ENCODE peak calls at places on chromosomes 6 and 20, in nine cellular contexts. One of them, this sample, is unnamed.

GRCh38 chr20:57601737-57602136 is 18.5 kb downstream of the ZBP1 start:
- DNase-seq in stimulated activated CD4-positive, alpha-beta T cell treated with anti-CD3 and anti-CD28 coated beads, Interleukin-1b, Interleukin-23, amount 100 ng/mL, for 24 hours: no peak
- DNase-seq in lower leg skin: no peak
- DNase-seq in amniotic epithelial cell: no peak
- DNase-seq in naive thymus-derived CD4-positive, alpha-beta T cell: no peak
- DNase-seq in GM13977: no peak
- DNase-seq in NCI-H524 treated with DMSO at 0.1 percent for 48 hours: no peak
- DNase-seq in psoas muscle: peak; percentile 15
- DNase-seq in ELR: no peak
- DNase-seq in this sample: no peak

GRCh38 chr20:41365785-41366545 is 653 bp downstream of the EMILIN3 start:
- DNase-seq in NCI-H524 treated with DMSO at 0.1 percent for 48 hours: no peak
- DNase-seq in amniotic epithelial cell: no peak
- DNase-seq in ELR: no peak
- DNase-seq in naive thymus-derived CD4-positive, alpha-beta T cell: no peak
- DNase-seq in psoas muscle: no peak
- DNase-seq in stimulated activated CD4-positive, alpha-beta T cell treated with anti-CD3 and anti-CD28 coated beads, Interleukin-1b, Interleukin-23, amount 100 ng/mL, for 24 hours: no peak
- DNase-seq in lower leg skin: no peak
- DNase-seq in GM13977: no peak
- DNase-seq in this sample: peak; percentile 29

GRCh38 chr6:31952140-31952805 is 6.4 kb downstream of the CFB start:
- DNase-seq in lower leg skin: no peak
- DNase-seq in stimulated activated CD4-positive, alpha-beta T cell treated with anti-CD3 and anti-CD28 coated beads, Interleukin-1b, Interleukin-23, amount 100 ng/mL, for 24 hours: no peak
- DNase-seq in amniotic epithelial cell: peak; percentile 55
- DNase-seq in NCI-H524 treated with DMSO at 0.1 percent for 48 hours: no peak
- DNase-seq in GM13977: no peak
- DNase-seq in ELR: peak; percentile 78
- DNase-seq in psoas muscle: peak; percentile 79
- DNase-seq in naive thymus-derived CD4-positive, alpha-beta T cell: no peak
- DNase-seq in this sample: peak; percentile 62

GRCh38 chr6:6803180-6803978 is 214.9 kb downstream of the LY86 start:
- DNase-seq in NCI-H524 treated with DMSO at 0.1 percent for 48 hours: no peak
- DNase-seq in lower leg skin: peak; percentile 92
- DNase-seq in amniotic epithelial cell: no peak
- DNase-seq in GM13977: peak; percentile 66
- DNase-seq in stimulated activated CD4-positive, alpha-beta T cell treated with anti-CD3 and anti-CD28 coated beads, Interleukin-1b, Interleukin-23, amount 100 ng/mL, for 24 hours: no peak
- DNase-seq in psoas muscle: no peak
- DNase-seq in ELR: no peak
- DNase-seq in naive thymus-derived CD4-positive, alpha-beta T cell: no peak
- DNase-seq in this sample: no peak

GRCh38 chr6:69155467-69155866 is 520.4 kb downstream of the ADGRB3 start:
- DNase-seq in NCI-H524 treated with DMSO at 0.1 percent for 48 hours: no peak
- DNase-seq in amniotic epithelial cell: no peak
- DNase-seq in lower leg skin: no peak
- DNase-seq in GM13977: no peak
- DNase-seq in naive thymus-derived CD4-positive, alpha-beta T cell: no peak
- DNase-seq in stimulated activated CD4-positive, alpha-beta T cell treated with anti-CD3 and anti-CD28 coated beads, Interleukin-1b, Interleukin-23, amount 100 ng/mL, for 24 hours: no peak
- DNase-seq in psoas muscle: no peak
- DNase-seq in ELR: peak; percentile 26
- DNase-seq in this sample: no peak

GRCh38 chr20:58746551-58747399 is 54.2 kb downstream of the NPEPL1 start:
- DNase-seq in GM13977: no peak
- DNase-seq in naive thymus-derived CD4-positive, alpha-beta T cell: no peak
- DNase-seq in psoas muscle: no peak
- DNase-seq in amniotic epithelial cell: peak; percentile 1
- DNase-seq in ELR: no peak
- DNase-seq in NCI-H524 treated with DMSO at 0.1 percent for 48 hours: no peak
- DNase-seq in stimulated activated CD4-positive, alpha-beta T cell treated with anti-CD3 and anti-CD28 coated beads, Interleukin-1b, Interleukin-23, amount 100 ng/mL, for 24 hours: no peak
- DNase-seq in lower leg skin: peak; percentile 43
- DNase-seq in this sample: no peak

GRCh38 chr6:113825776-113826175 is 31.4 kb upstream of the MARCKS start:
- DNase-seq in GM13977: no peak
- DNase-seq in psoas muscle: peak; percentile 91
- DNase-seq in amniotic epithelial cell: peak; percentile 45
- DNase-seq in naive thymus-derived CD4-positive, alpha-beta T cell: no peak
- DNase-seq in ELR: peak; percentile 4
- DNase-seq in stimulated activated CD4-positive, alpha-beta T cell treated with anti-CD3 and anti-CD28 coated beads, Interleukin-1b, Interleukin-23, amount 100 ng/mL, for 24 hours: no peak
- DNase-seq in NCI-H524 treated with DMSO at 0.1 percent for 48 hours: peak; percentile 28
- DNase-seq in lower leg skin: peak; percentile 94
- DNase-seq in this sample: peak; percentile 28

GRCh38 chr6:2378891-2379652 is 133.7 kb upstream of the GMDS start:
- DNase-seq in naive thymus-derived CD4-positive, alpha-beta T cell: no peak
- DNase-seq in ELR: peak; percentile 85
- DNase-seq in NCI-H524 treated with DMSO at 0.1 percent for 48 hours: no peak
- DNase-seq in stimulated activated CD4-positive, alpha-beta T cell treated with anti-CD3 and anti-CD28 coated beads, Interleukin-1b, Interleukin-23, amount 100 ng/mL, for 24 hours: no peak
- DNase-seq in GM13977: peak; percentile 22
- DNase-seq in amniotic epithelial cell: no peak
- DNase-seq in psoas muscle: no peak
- DNase-seq in lower leg skin: no peak
- DNase-seq in this sample: peak; percentile 64

GRCh38 chr6:42140051-42140450 is 2.4 kb downstream of the C6orf132 start:
- DNase-seq in amniotic epithelial cell: peak; percentile 77
- DNase-seq in lower leg skin: no peak
- DNase-seq in GM13977: no peak
- DNase-seq in naive thymus-derived CD4-positive, alpha-beta T cell: no peak
- DNase-seq in stimulated activated CD4-positive, alpha-beta T cell treated with anti-CD3 and anti-CD28 coated beads, Interleukin-1b, Interleukin-23, amount 100 ng/mL, for 24 hours: no peak
- DNase-seq in ELR: peak; percentile 61
- DNase-seq in NCI-H524 treated with DMSO at 0.1 percent for 48 hours: no peak
- DNase-seq in psoas muscle: no peak
- DNase-seq in this sample: no peak

GRCh38 chr6:134379086-134379485 is 61.2 kb upstream of the SGK1 start:
- DNase-seq in NCI-H524 treated with DMSO at 0.1 percent for 48 hours: no peak
- DNase-seq in amniotic epithelial cell: no peak
- DNase-seq in naive thymus-derived CD4-positive, alpha-beta T cell: no peak
- DNase-seq in ELR: no peak
- DNase-seq in psoas muscle: no peak
- DNase-seq in GM13977: peak; percentile 36
- DNase-seq in stimulated activated CD4-positive, alpha-beta T cell treated with anti-CD3 and anti-CD28 coated beads, Interleukin-1b, Interleukin-23, amount 100 ng/mL, for 24 hours: peak; percentile 11
- DNase-seq in lower leg skin: no peak
- DNase-seq in this sample: peak; percentile 15

GRCh38 chr20:10788877-10789276 is 115.1 kb upstream of the JAG1 start:
- DNase-seq in stimulated activated CD4-positive, alpha-beta T cell treated with anti-CD3 and anti-CD28 coated beads, Interleukin-1b, Interleukin-23, amount 100 ng/mL, for 24 hours: no peak
- DNase-seq in GM13977: no peak
- DNase-seq in ELR: no peak
- DNase-seq in lower leg skin: no peak
- DNase-seq in NCI-H524 treated with DMSO at 0.1 percent for 48 hours: no peak
- DNase-seq in psoas muscle: peak; percentile 69
- DNase-seq in naive thymus-derived CD4-positive, alpha-beta T cell: no peak
- DNase-seq in amniotic epithelial cell: no peak
- DNase-seq in this sample: no peak

GRCh38 chr6:125932451-125932795 is 24.1 kb upstream of the HINT3 start:
- DNase-seq in stimulated activated CD4-positive, alpha-beta T cell treated with anti-CD3 and anti-CD28 coated beads, Interleukin-1b, Interleukin-23, amount 100 ng/mL, for 24 hours: no peak
- DNase-seq in amniotic epithelial cell: no peak
- DNase-seq in GM13977: no peak
- DNase-seq in naive thymus-derived CD4-positive, alpha-beta T cell: no peak
- DNase-seq in ELR: no peak
- DNase-seq in NCI-H524 treated with DMSO at 0.1 percent for 48 hours: no peak
- DNase-seq in psoas muscle: no peak
- DNase-seq in lower leg skin: no peak
- DNase-seq in this sample: no peak

GRCh38 chr6:2378046-2378657 is 132.7 kb upstream of the GMDS start:
- DNase-seq in ELR: no peak
- DNase-seq in naive thymus-derived CD4-positive, alpha-beta T cell: no peak
- DNase-seq in NCI-H524 treated with DMSO at 0.1 percent for 48 hours: no peak
- DNase-seq in GM13977: no peak
- DNase-seq in lower leg skin: no peak
- DNase-seq in stimulated activated CD4-positive, alpha-beta T cell treated with anti-CD3 and anti-CD28 coated beads, Interleukin-1b, Interleukin-23, amount 100 ng/mL, for 24 hours: no peak
- DNase-seq in psoas muscle: no peak
- DNase-seq in amniotic epithelial cell: no peak
- DNase-seq in this sample: no peak

GRCh38 chr6:8391934-8392333 is 43.4 kb downstream of the SLC35B3 start:
- DNase-seq in NCI-H524 treated with DMSO at 0.1 percent for 48 hours: no peak
- DNase-seq in stimulated activated CD4-positive, alpha-beta T cell treated with anti-CD3 and anti-CD28 coated beads, Interleukin-1b, Interleukin-23, amount 100 ng/mL, for 24 hours: no peak
- DNase-seq in naive thymus-derived CD4-positive, alpha-beta T cell: no peak
- DNase-seq in GM13977: no peak
- DNase-seq in ELR: no peak
- DNase-seq in lower leg skin: no peak
- DNase-seq in amniotic epithelial cell: no peak
- DNase-seq in psoas muscle: no peak
- DNase-seq in this sample: no peak

GRCh38 chr6:134619789-134620188 is 301.9 kb upstream of the SGK1 start:
- DNase-seq in NCI-H524 treated with DMSO at 0.1 percent for 48 hours: peak; percentile 62
- DNase-seq in GM13977: no peak
- DNase-seq in ELR: peak; percentile 81
- DNase-seq in lower leg skin: no peak
- DNase-seq in stimulated activated CD4-positive, alpha-beta T cell treated with anti-CD3 and anti-CD28 coated beads, Interleukin-1b, Interleukin-23, amount 100 ng/mL, for 24 hours: no peak
- DNase-seq in psoas muscle: no peak
- DNase-seq in naive thymus-derived CD4-positive, alpha-beta T cell: no peak
- DNase-seq in amniotic epithelial cell: peak; percentile 94
- DNase-seq in this sample: no peak

GRCh38 chr20:58053391-58054055 is 174.9 kb downstream of the ANKRD60 start:
- DNase-seq in GM13977: no peak
- DNase-seq in NCI-H524 treated with DMSO at 0.1 percent for 48 hours: no peak
- DNase-seq in naive thymus-derived CD4-positive, alpha-beta T cell: no peak
- DNase-seq in stimulated activated CD4-positive, alpha-beta T cell treated with anti-CD3 and anti-CD28 coated beads, Interleukin-1b, Interleukin-23, amount 100 ng/mL, for 24 hours: no peak
- DNase-seq in psoas muscle: no peak
- DNase-seq in amniotic epithelial cell: no peak
- DNase-seq in ELR: no peak
- DNase-seq in lower leg skin: peak; percentile 62
- DNase-seq in this sample: no peak

GRCh38 chr20:21105429-21106170 is 558 bp downstream of the LINC00237 start:
- DNase-seq in ELR: peak; percentile 26
- DNase-seq in psoas muscle: no peak
- DNase-seq in stimulated activated CD4-positive, alpha-beta T cell treated with anti-CD3 and anti-CD28 coated beads, Interleukin-1b, Interleukin-23, amount 100 ng/mL, for 24 hours: no peak
- DNase-seq in GM13977: no peak
- DNase-seq in NCI-H524 treated with DMSO at 0.1 percent for 48 hours: no peak
- DNase-seq in naive thymus-derived CD4-positive, alpha-beta T cell: peak; percentile 9
- DNase-seq in amniotic epithelial cell: no peak
- DNase-seq in lower leg skin: no peak
- DNase-seq in this sample: no peak

GRCh38 chr6:109595998-109596397 is 95.0 kb downstream of the AK9 start:
- DNase-seq in lower leg skin: no peak
- DNase-seq in GM13977: peak; percentile 43
- DNase-seq in amniotic epithelial cell: peak; percentile 51
- DNase-seq in ELR: peak; percentile 65
- DNase-seq in naive thymus-derived CD4-positive, alpha-beta T cell: peak; percentile 35
- DNase-seq in stimulated activated CD4-positive, alpha-beta T cell treated with anti-CD3 and anti-CD28 coated beads, Interleukin-1b, Interleukin-23, amount 100 ng/mL, for 24 hours: peak; percentile 2
- DNase-seq in NCI-H524 treated with DMSO at 0.1 percent for 48 hours: peak; percentile 19
- DNase-seq in psoas muscle: no peak
- DNase-seq in this sample: peak; percentile 67

GRCh38 chr6:12485226-12485764 is 195.1 kb downstream of the EDN1 start:
- DNase-seq in psoas muscle: no peak
- DNase-seq in GM13977: no peak
- DNase-seq in amniotic epithelial cell: no peak
- DNase-seq in ELR: peak; percentile 66
- DNase-seq in lower leg skin: no peak
- DNase-seq in naive thymus-derived CD4-positive, alpha-beta T cell: no peak
- DNase-seq in NCI-H524 treated with DMSO at 0.1 percent for 48 hours: no peak
- DNase-seq in stimulated activated CD4-positive, alpha-beta T cell treated with anti-CD3 and anti-CD28 coated beads, Interleukin-1b, Interleukin-23, amount 100 ng/mL, for 24 hours: no peak
- DNase-seq in this sample: no peak

GRCh38 chr6:144725731-144726522 is 440.8 kb downstream of the UTRN start:
- DNase-seq in lower leg skin: no peak
- DNase-seq in stimulated activated CD4-positive, alpha-beta T cell treated with anti-CD3 and anti-CD28 coated beads, Interleukin-1b, Interleukin-23, amount 100 ng/mL, for 24 hours: no peak
- DNase-seq in GM13977: peak; percentile 13
- DNase-seq in amniotic epithelial cell: no peak
- DNase-seq in psoas muscle: no peak
- DNase-seq in NCI-H524 treated with DMSO at 0.1 percent for 48 hours: no peak
- DNase-seq in ELR: peak; percentile 31
- DNase-seq in naive thymus-derived CD4-positive, alpha-beta T cell: no peak
- DNase-seq in this sample: no peak

GRCh38 chr6:170306324-170307079 is at the start of gene FAM120B:
- DNase-seq in psoas muscle: peak; percentile 99
- DNase-seq in NCI-H524 treated with DMSO at 0.1 percent for 48 hours: peak; percentile 67
- DNase-seq in lower leg skin: peak; percentile 99
- DNase-seq in amniotic epithelial cell: peak; percentile 91
- DNase-seq in naive thymus-derived CD4-positive, alpha-beta T cell: peak; percentile 95
- DNase-seq in GM13977: peak; percentile 99
- DNase-seq in stimulated activated CD4-positive, alpha-beta T cell treated with anti-CD3 and anti-CD28 coated beads, Interleukin-1b, Interleukin-23, amount 100 ng/mL, for 24 hours: peak; percentile 92
- DNase-seq in ELR: peak; percentile 97
- DNase-seq in this sample: peak; percentile 96

GRCh38 chr6:26556263-26557070 is 18.3 kb downstream of the HMGN4 start:
- DNase-seq in lower leg skin: no peak
- DNase-seq in psoas muscle: no peak
- DNase-seq in naive thymus-derived CD4-positive, alpha-beta T cell: peak; percentile 45
- DNase-seq in NCI-H524 treated with DMSO at 0.1 percent for 48 hours: peak; percentile 50
- DNase-seq in GM13977: no peak
- DNase-seq in amniotic epithelial cell: peak; percentile 91
- DNase-seq in ELR: peak; percentile 97
- DNase-seq in stimulated activated CD4-positive, alpha-beta T cell treated with anti-CD3 and anti-CD28 coated beads, Interleukin-1b, Interleukin-23, amount 100 ng/mL, for 24 hours: no peak
- DNase-seq in this sample: peak; percentile 64

GRCh38 chr6:26743157-26743821 is 83.7 kb upstream of the ZNF322 start:
- DNase-seq in ELR: peak; percentile 85
- DNase-seq in naive thymus-derived CD4-positive, alpha-beta T cell: no peak
- DNase-seq in GM13977: peak; percentile 1
- DNase-seq in stimulated activated CD4-positive, alpha-beta T cell treated with anti-CD3 and anti-CD28 coated beads, Interleukin-1b, Interleukin-23, amount 100 ng/mL, for 24 hours: no peak
- DNase-seq in lower leg skin: no peak
- DNase-seq in psoas muscle: no peak
- DNase-seq in NCI-H524 treated with DMSO at 0.1 percent for 48 hours: no peak
- DNase-seq in amniotic epithelial cell: peak; percentile 60
- DNase-seq in this sample: no peak